ENCODE peak calls at places on chromosomes 2 and 18, in four cellular contexts. X is right cardiac atrium, E is tibial nerve, P is left ventricle myocardium inferior. B is an unnamed sample.

GRCh38 chr2:138137949-138138348 is 173.7 kb downstream of the HNMT start:
- DNase-seq in X (no peak), E (no peak), P (no peak), B (no peak)

GRCh38 chr2:182426915-182427233 is at the start of gene PDE1A:
- DNase-seq in X (no peak), E (no peak), P (no peak), B (no peak)

GRCh38 chr2:144548532-144549191 is 28.7 kb upstream of the ZEB2 start:
- DNase-seq in X (no peak), E (no peak), P (no peak), B (no peak)

GRCh38 chr2:25041307-25041927 is 459 bp upstream of the EFR3B start:
- DNase-seq in X (peak; percentile 64), E (peak; percentile 16), P (peak; percentile 47), B (peak; percentile 22)

GRCh38 chr2:84781942-84782716 is 98.8 kb downstream of the TRABD2A start:
- DNase-seq in X (no peak), E (no peak), P (no peak), B (peak; percentile 80)

GRCh38 chr2:25078171-25079049 is 36.5 kb downstream of the EFR3B start:
- DNase-seq in X (peak; percentile 20), E (no peak), P (no peak), B (no peak)

GRCh38 chr2:217077841-217078407 is 218.1 kb upstream of the TNP1 start:
- DNase-seq in X (no peak), E (no peak), P (no peak), B (no peak)

GRCh38 chr2:10658041-10658913 is 31.5 kb downstream of the NOL10 start:
- DNase-seq in X (no peak), E (no peak), P (no peak), B (no peak)

GRCh38 chr2:178271629-178272333 is 77.5 kb downstream of the OSBPL6 start:
- DNase-seq in X (peak; percentile 89), E (peak; percentile 49), P (peak; percentile 86), B (no peak)

GRCh38 chr2:183359867-183360266 is 235.6 kb downstream of the NUP35 start:
- DNase-seq in X (no peak), E (no peak), P (no peak), B (no peak)

GRCh38 chr2:183267148-183267827 is 143.0 kb downstream of the NUP35 start:
- DNase-seq in X (no peak), E (no peak), P (no peak), B (no peak)

GRCh38 chr2:191560594-191560993 is 117.3 kb upstream of the NABP1 start:
- DNase-seq in X (no peak), E (no peak), P (no peak), B (no peak)

GRCh38 chr2:13230221-13230620 is 513.5 kb downstream of the TRIB2 start:
- DNase-seq in X (no peak), E (no peak), P (no peak), B (no peak)

GRCh38 chr18:36187138-36187825 is at the start of gene MOCOS:
- DNase-seq in X (peak; percentile 79), E (peak; percentile 62), P (peak; percentile 82), B (peak; percentile 45)

GRCh38 chr2:96102596-96103387 is 13.6 kb downstream of the ADRA2B start:
- DNase-seq in X (no peak), E (peak; percentile 2), P (no peak), B (no peak)

GRCh38 chr2:39435974-39436591 is 1.0 kb downstream of the MAP4K3 start:
- DNase-seq in X (no peak), E (no peak), P (no peak), B (no peak)

GRCh38 chr2:235026649-235027557 is 75.1 kb downstream of the SH3BP4 start:
- DNase-seq in X (peak; percentile 74), E (peak; percentile 31), P (peak; percentile 69), B (no peak)

GRCh38 chr18:46609048-46609447 is 48.0 kb downstream of the LOXHD1 start:
- DNase-seq in X (no peak), E (no peak), P (no peak), B (no peak)

GRCh38 chr2:63699549-63699839 is 110.7 kb downstream of the MDH1 start:
- DNase-seq in X (no peak), E (no peak), P (no peak), B (no peak)

GRCh38 chr2:215833531-215834162 is 179.7 kb downstream of the MREG start:
- DNase-seq in X (no peak), E (no peak), P (no peak), B (no peak)

GRCh38 chr2:116491292-116491691 is 1323.2 kb upstream of the DDX18 start:
- DNase-seq in X (no peak), E (no peak), P (no peak), B (no peak)

GRCh38 chr2:64142817-64143153 is 1.4 kb downstream of the PELI1 start:
- DNase-seq in X (no peak), E (no peak), P (no peak), B (no peak)

GRCh38 chr2:203532957-203533695 is 2.0 kb downstream of the RAPH1 start:
- DNase-seq in X (no peak), E (no peak), P (no peak), B (no peak)

GRCh38 chr18:44920441-44920840 is 239.8 kb downstream of the SETBP1 start:
- DNase-seq in X (no peak), E (no peak), P (no peak), B (no peak)

GRCh38 chr2:9665903-9666302 is 35.1 kb upstream of the YWHAQ start:
- DNase-seq in X (no peak), E (no peak), P (no peak), B (no peak)

GRCh38 chr18:62331581-62332436 is 6.7 kb downstream of the TNFRSF11A start:
- DNase-seq in X (peak; percentile 61), E (peak; percentile 31), P (peak; percentile 40), B (no peak)

GRCh38 chr18:13239557-13239956 is 21.0 kb downstream of the LDLRAD4 start:
- DNase-seq in X (no peak), E (no peak), P (no peak), B (peak; percentile 31)

GRCh38 chr2:226446406-226447001 is 353.1 kb downstream of the IRS1 start:
- DNase-seq in X (no peak), E (no peak), P (no peak), B (no peak)

GRCh38 chr18:70110678-70111077 is 94.8 kb downstream of the RTTN start:
- DNase-seq in X (no peak), E (no peak), P (no peak), B (no peak)

GRCh38 chr2:173347305-173348168 is 7.1 kb upstream of the CDCA7 start:
- DNase-seq in X (no peak), E (no peak), P (no peak), B (no peak)

GRCh38 chr2:74747411-74748080 is 86.4 kb upstream of the HK2 start:
- DNase-seq in X (peak; percentile 26), E (no peak), P (no peak), B (no peak)

GRCh38 chr2:205743137-205743536 is 60.8 kb downstream of the NRP2 start:
- DNase-seq in X (no peak), E (no peak), P (no peak), B (no peak)

GRCh38 chr2:205745661-205746407 is 63.5 kb downstream of the NRP2 start:
- DNase-seq in X (no peak), E (no peak), P (no peak), B (no peak)

GRCh38 chr2:205746408-205746785 is 64.1 kb downstream of the NRP2 start:
- DNase-seq in X (no peak), E (no peak), P (no peak), B (no peak)

GRCh38 chr2:205741256-205741978 is 59.1 kb downstream of the NRP2 start:
- DNase-seq in X (no peak), E (no peak), P (no peak), B (no peak)

GRCh38 chr2:205743982-205744644 is 61.8 kb downstream of the NRP2 start:
- DNase-seq in X (no peak), E (no peak), P (no peak), B (no peak)
- H3K27ac ChIP-seq in X (no peak overlapping the region), E (peak overlapping the region; percentile 42), P (no peak overlapping the region), B (no peak overlapping the region)

GRCh38 chr2:239326831-239327535 is 73.8 kb downstream of the HDAC4 start:
- DNase-seq in X (no peak), E (no peak), P (no peak), B (peak; percentile 55)
- H3K27ac ChIP-seq in X (peak overlapping the region; percentile 4), E (peak overlapping the region; percentile 53), P (peak overlapping the region; percentile 95), B (peak overlapping the region; percentile 34)

GRCh38 chr2:111519074-111519473 is 364.9 kb downstream of the ANAPC1 start:
- DNase-seq in X (no peak), E (no peak), P (no peak), B (no peak)

GRCh38 chr2:111523009-111523408 is 361.0 kb downstream of the ANAPC1 start:
- DNase-seq in X (peak; percentile 20), E (no peak), P (peak; percentile 34), B (no peak)

DNA sequence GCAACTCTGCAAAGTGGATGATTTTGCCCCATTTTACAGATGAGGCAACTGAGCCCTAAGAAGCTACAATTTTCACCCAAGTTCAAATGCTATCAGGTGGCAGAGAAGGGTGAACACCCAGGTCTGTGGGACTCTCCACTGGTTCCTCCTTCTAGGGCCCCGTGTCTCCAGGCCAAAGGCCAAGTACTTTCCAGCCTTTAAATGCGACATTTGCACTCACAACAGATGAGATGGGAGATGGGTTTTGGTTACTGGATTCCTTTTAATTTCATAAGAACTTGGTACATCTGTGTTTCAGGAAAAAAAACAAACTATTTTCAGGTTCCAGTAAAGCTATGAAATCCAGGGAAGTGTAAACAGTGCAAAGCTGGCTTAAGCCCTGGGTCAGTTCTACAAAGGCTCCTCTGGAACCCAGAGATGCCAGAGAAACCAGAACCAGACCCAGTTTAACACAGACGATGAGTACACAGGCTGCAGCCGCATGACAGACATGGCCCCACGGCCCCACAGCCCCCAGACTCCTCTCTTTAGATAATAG is 361.7 kb downstream of the ANAPC1 start:
- DNase-seq in X (no peak), E (no peak), P (no peak), B (no peak)
- H3K27ac ChIP-seq in X (no peak overlapping the region), E (no peak overlapping the region), P (peak overlapping the region; percentile 40), B (no peak overlapping the region)

DNA sequence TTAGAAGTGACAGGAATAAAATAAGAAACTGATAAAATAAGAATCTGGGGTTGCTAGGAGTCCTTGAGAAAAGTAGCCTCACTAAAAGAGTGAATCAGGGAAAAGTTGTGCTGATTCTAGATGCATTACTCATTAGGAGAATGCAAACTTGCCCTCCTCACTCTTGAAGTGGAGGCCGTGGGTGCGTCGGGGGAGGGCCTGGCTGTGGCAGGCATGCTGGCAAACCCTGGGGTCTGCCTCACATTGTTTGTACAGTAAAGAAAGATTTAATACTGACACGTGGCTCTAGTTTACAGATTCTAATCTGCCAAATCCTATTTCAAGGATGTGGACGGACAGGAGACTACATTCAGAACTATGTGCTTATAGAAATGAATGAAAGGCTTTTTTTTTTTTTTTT is 41.9 kb downstream of the TANC1 start:
- DNase-seq in X (no peak), E (no peak), P (no peak), B (no peak)
- H3K27ac ChIP-seq in X (no peak overlapping the region), E (no peak overlapping the region), P (peak overlapping the region; percentile 0), B (no peak overlapping the region)

B was measured in CD8-positive, alpha-beta T cell.